ENCODE peak calls at places on chromosomes 11 and 22, in eight cellular contexts. One of them, this sample, is unnamed.

GRCh38 chr22:49789289-49790141 is 38.2 kb downstream of the BRD1 start:
- DNase-seq in HAP-1: no peak
- DNase-seq in H4: no peak
- DNase-seq in ACHN: no peak
- DNase-seq in HT1080: no peak
- DNase-seq in central memory CD4-positive, alpha-beta T cell: peak
- DNase-seq in aorta: no peak
- DNase-seq in stimulated activated CD4-positive, alpha-beta T cell treated with anti-CD3 and anti-CD28 coated beads, Interleukin-15, amount 100 ng/mL, for 1 hour: no peak
- DNase-seq in this sample: no peak

GRCh38 chr22:44491666-44492405 is 6.2 kb downstream of the RTL6 start:
- DNase-seq in H4: no peak
- DNase-seq in aorta: no peak
- DNase-seq in HT1080: no peak
- DNase-seq in stimulated activated CD4-positive, alpha-beta T cell treated with anti-CD3 and anti-CD28 coated beads, Interleukin-15, amount 100 ng/mL, for 1 hour: no peak
- DNase-seq in central memory CD4-positive, alpha-beta T cell: no peak
- DNase-seq in HAP-1: no peak
- DNase-seq in ACHN: no peak
- DNase-seq in this sample: no peak

GRCh38 chr11:76629133-76629852 is 41.3 kb downstream of the LRRC32 start:
- DNase-seq in central memory CD4-positive, alpha-beta T cell: peak
- DNase-seq in HT1080: no peak
- DNase-seq in H4: no peak
- DNase-seq in ACHN: no peak
- DNase-seq in stimulated activated CD4-positive, alpha-beta T cell treated with anti-CD3 and anti-CD28 coated beads, Interleukin-15, amount 100 ng/mL, for 1 hour: no peak
- DNase-seq in aorta: peak
- DNase-seq in HAP-1: no peak
- DNase-seq in this sample: no peak

GRCh38 chr11:71304491-71304890 is 52.1 kb upstream of the SHANK2 start:
- DNase-seq in ACHN: no peak
- DNase-seq in central memory CD4-positive, alpha-beta T cell: no peak
- DNase-seq in H4: no peak
- DNase-seq in HT1080: no peak
- DNase-seq in HAP-1: no peak
- DNase-seq in aorta: peak
- DNase-seq in stimulated activated CD4-positive, alpha-beta T cell treated with anti-CD3 and anti-CD28 coated beads, Interleukin-15, amount 100 ng/mL, for 1 hour: no peak
- DNase-seq in this sample: no peak

GRCh38 chr22:44093791-44094190 is 69.7 kb downstream of the PARVB start:
- DNase-seq in ACHN: no peak
- DNase-seq in H4: no peak
- DNase-seq in aorta: peak
- DNase-seq in stimulated activated CD4-positive, alpha-beta T cell treated with anti-CD3 and anti-CD28 coated beads, Interleukin-15, amount 100 ng/mL, for 1 hour: no peak
- DNase-seq in central memory CD4-positive, alpha-beta T cell: no peak
- DNase-seq in HAP-1: no peak
- DNase-seq in HT1080: no peak
- DNase-seq in this sample: no peak

GRCh38 chr22:44365196-44365802 is 52.5 kb upstream of the SHISAL1 start:
- DNase-seq in stimulated activated CD4-positive, alpha-beta T cell treated with anti-CD3 and anti-CD28 coated beads, Interleukin-15, amount 100 ng/mL, for 1 hour: no peak
- DNase-seq in central memory CD4-positive, alpha-beta T cell: no peak
- DNase-seq in H4: no peak
- DNase-seq in aorta: peak
- DNase-seq in HT1080: no peak
- DNase-seq in ACHN: no peak
- DNase-seq in HAP-1: no peak
- DNase-seq in this sample: no peak

GRCh38 chr11:48037709-48038468 is 57.5 kb downstream of the PTPRJ start:
- DNase-seq in H4: peak
- DNase-seq in HAP-1: no peak
- DNase-seq in central memory CD4-positive, alpha-beta T cell: no peak
- DNase-seq in ACHN: no peak
- DNase-seq in aorta: no peak
- DNase-seq in stimulated activated CD4-positive, alpha-beta T cell treated with anti-CD3 and anti-CD28 coated beads, Interleukin-15, amount 100 ng/mL, for 1 hour: no peak
- DNase-seq in HT1080: peak
- DNase-seq in this sample: no peak

GRCh38 chr11:17389957-17390649 is 1.6 kb upstream of the KCNJ11 start:
- DNase-seq in H4: no peak
- DNase-seq in central memory CD4-positive, alpha-beta T cell: no peak
- DNase-seq in stimulated activated CD4-positive, alpha-beta T cell treated with anti-CD3 and anti-CD28 coated beads, Interleukin-15, amount 100 ng/mL, for 1 hour: no peak
- DNase-seq in HAP-1: no peak
- DNase-seq in aorta: no peak
- DNase-seq in ACHN: no peak
- DNase-seq in HT1080: no peak
- DNase-seq in this sample: no peak

GRCh38 chr11:27698872-27699241 is 1.4 kb downstream of the BDNF start:
- DNase-seq in aorta: peak
- DNase-seq in central memory CD4-positive, alpha-beta T cell: no peak
- DNase-seq in HAP-1: peak
- DNase-seq in HT1080: peak
- DNase-seq in stimulated activated CD4-positive, alpha-beta T cell treated with anti-CD3 and anti-CD28 coated beads, Interleukin-15, amount 100 ng/mL, for 1 hour: no peak
- DNase-seq in H4: peak
- DNase-seq in ACHN: peak
- DNase-seq in this sample: peak

GRCh38 chr22:28442951-28443876 is 236.4 kb downstream of the TTC28 start:
- DNase-seq in HT1080: peak
- DNase-seq in aorta: no peak
- DNase-seq in central memory CD4-positive, alpha-beta T cell: no peak
- DNase-seq in stimulated activated CD4-positive, alpha-beta T cell treated with anti-CD3 and anti-CD28 coated beads, Interleukin-15, amount 100 ng/mL, for 1 hour: no peak
- DNase-seq in H4: no peak
- DNase-seq in ACHN: peak
- DNase-seq in HAP-1: peak
- DNase-seq in this sample: no peak

GRCh38 chr22:36334838-36335603 is 52.7 kb downstream of the MYH9 start:
- DNase-seq in HT1080: peak
- DNase-seq in stimulated activated CD4-positive, alpha-beta T cell treated with anti-CD3 and anti-CD28 coated beads, Interleukin-15, amount 100 ng/mL, for 1 hour: no peak
- DNase-seq in HAP-1: no peak
- DNase-seq in aorta: no peak
- DNase-seq in H4: no peak
- DNase-seq in ACHN: peak
- DNase-seq in central memory CD4-positive, alpha-beta T cell: peak
- DNase-seq in this sample: no peak

GRCh38 chr11:1171985-1172728 is 14.4 kb downstream of the MUC5AC start:
- DNase-seq in HAP-1: no peak
- DNase-seq in aorta: no peak
- DNase-seq in H4: no peak
- DNase-seq in HT1080: no peak
- DNase-seq in ACHN: no peak
- DNase-seq in central memory CD4-positive, alpha-beta T cell: no peak
- DNase-seq in stimulated activated CD4-positive, alpha-beta T cell treated with anti-CD3 and anti-CD28 coated beads, Interleukin-15, amount 100 ng/mL, for 1 hour: no peak
- DNase-seq in this sample: no peak